ENCODE peak calls at places on chromosomes 2 and 18, in ten cellular contexts. One of them, this sample, is unnamed.

GRCh38 chr2:201261471-201261870 is 1.1 kb downstream of the CASP8 start:
- DNase-seq in sciatic nerve: no peak
- DNase-seq in cardiac septum: no peak
- DNase-seq in neuronal stem cell: no peak
- DNase-seq in coronary artery: no peak
- DNase-seq in WTC11: no peak
- DNase-seq in non-pigmented ciliary epithelial cell: no peak
- DNase-seq in Peyer's patch: peak
- DNase-seq in A549: no peak
- DNase-seq in activated naive CD8-positive, alpha-beta T cell treated with anti-CD3 and anti-CD28 coated beads, Interleukin-2, amount 50 U/mL, for 24 hours: peak
- DNase-seq in this sample: peak

GRCh38 chr2:219297766-219298456 is 11.3 kb downstream of the PTPRN start:
- DNase-seq in sciatic nerve: no peak
- DNase-seq in cardiac septum: peak
- DNase-seq in neuronal stem cell: no peak
- DNase-seq in coronary artery: no peak
- DNase-seq in WTC11: no peak
- DNase-seq in non-pigmented ciliary epithelial cell: no peak
- DNase-seq in Peyer's patch: no peak
- DNase-seq in A549: no peak
- DNase-seq in activated naive CD8-positive, alpha-beta T cell treated with anti-CD3 and anti-CD28 coated beads, Interleukin-2, amount 50 U/mL, for 24 hours: no peak
- DNase-seq in this sample: no peak

GRCh38 chr18:50429207-50429948 is 54.5 kb downstream of the SKA1 start:
- DNase-seq in sciatic nerve: no peak
- DNase-seq in cardiac septum: no peak
- DNase-seq in neuronal stem cell: no peak
- DNase-seq in coronary artery: no peak
- DNase-seq in WTC11: no peak
- DNase-seq in non-pigmented ciliary epithelial cell: peak
- DNase-seq in Peyer's patch: no peak
- DNase-seq in A549: peak
- DNase-seq in activated naive CD8-positive, alpha-beta T cell treated with anti-CD3 and anti-CD28 coated beads, Interleukin-2, amount 50 U/mL, for 24 hours: no peak
- DNase-seq in this sample: no peak

GRCh38 chr2:85437488-85438290 is 19.2 kb downstream of the SH2D6 start:
- DNase-seq in sciatic nerve: peak
- DNase-seq in cardiac septum: peak
- DNase-seq in neuronal stem cell: peak
- DNase-seq in coronary artery: peak
- DNase-seq in WTC11: peak
- DNase-seq in non-pigmented ciliary epithelial cell: no peak
- DNase-seq in Peyer's patch: peak
- DNase-seq in A549: peak
- DNase-seq in activated naive CD8-positive, alpha-beta T cell treated with anti-CD3 and anti-CD28 coated beads, Interleukin-2, amount 50 U/mL, for 24 hours: peak
- DNase-seq in this sample: peak

GRCh38 chr18:650428-650858 is 7.0 kb upstream of the TYMS start:
- DNase-seq in sciatic nerve: no peak
- DNase-seq in cardiac septum: no peak
- DNase-seq in neuronal stem cell: no peak
- DNase-seq in coronary artery: no peak
- DNase-seq in WTC11: no peak
- DNase-seq in non-pigmented ciliary epithelial cell: no peak
- DNase-seq in Peyer's patch: no peak
- DNase-seq in A549: no peak
- DNase-seq in activated naive CD8-positive, alpha-beta T cell treated with anti-CD3 and anti-CD28 coated beads, Interleukin-2, amount 50 U/mL, for 24 hours: peak
- DNase-seq in this sample: no peak

GRCh38 chr2:1556776-1557466 is 143.7 kb downstream of the TPO start:
- DNase-seq in sciatic nerve: no peak
- DNase-seq in cardiac septum: peak
- DNase-seq in neuronal stem cell: no peak
- DNase-seq in coronary artery: no peak
- DNase-seq in WTC11: no peak
- DNase-seq in non-pigmented ciliary epithelial cell: peak
- DNase-seq in Peyer's patch: no peak
- DNase-seq in A549: peak
- DNase-seq in activated naive CD8-positive, alpha-beta T cell treated with anti-CD3 and anti-CD28 coated beads, Interleukin-2, amount 50 U/mL, for 24 hours: no peak
- DNase-seq in this sample: no peak

GRCh38 chr2:149169653-149170052 is 131.2 kb downstream of the LYPD6B start:
- DNase-seq in sciatic nerve: no peak
- DNase-seq in cardiac septum: no peak
- DNase-seq in neuronal stem cell: no peak
- DNase-seq in coronary artery: no peak
- DNase-seq in WTC11: no peak
- DNase-seq in non-pigmented ciliary epithelial cell: no peak
- DNase-seq in Peyer's patch: peak
- DNase-seq in A549: no peak
- DNase-seq in activated naive CD8-positive, alpha-beta T cell treated with anti-CD3 and anti-CD28 coated beads, Interleukin-2, amount 50 U/mL, for 24 hours: no peak
- DNase-seq in this sample: no peak

GRCh38 chr2:115083216-115083615 is 640.8 kb downstream of the DPP10 start:
- DNase-seq in sciatic nerve: no peak
- DNase-seq in cardiac septum: no peak
- DNase-seq in neuronal stem cell: no peak
- DNase-seq in coronary artery: no peak
- DNase-seq in WTC11: no peak
- DNase-seq in non-pigmented ciliary epithelial cell: no peak
- DNase-seq in Peyer's patch: no peak
- DNase-seq in A549: no peak
- DNase-seq in activated naive CD8-positive, alpha-beta T cell treated with anti-CD3 and anti-CD28 coated beads, Interleukin-2, amount 50 U/mL, for 24 hours: no peak
- DNase-seq in this sample: no peak

GRCh38 chr2:150467641-150467963 is 19.9 kb downstream of the RND3 start:
- DNase-seq in sciatic nerve: no peak
- DNase-seq in cardiac septum: no peak
- DNase-seq in neuronal stem cell: no peak
- DNase-seq in coronary artery: no peak
- DNase-seq in WTC11: no peak
- DNase-seq in non-pigmented ciliary epithelial cell: no peak
- DNase-seq in Peyer's patch: no peak
- DNase-seq in A549: no peak
- DNase-seq in activated naive CD8-positive, alpha-beta T cell treated with anti-CD3 and anti-CD28 coated beads, Interleukin-2, amount 50 U/mL, for 24 hours: no peak
- DNase-seq in this sample: no peak

GRCh38 chr18:5895886-5896740 is 791 bp upstream of the TMEM200C start:
- DNase-seq in sciatic nerve: peak
- DNase-seq in cardiac septum: no peak
- DNase-seq in neuronal stem cell: peak
- DNase-seq in coronary artery: peak
- DNase-seq in WTC11: peak
- DNase-seq in non-pigmented ciliary epithelial cell: no peak
- DNase-seq in Peyer's patch: peak
- DNase-seq in A549: no peak
- DNase-seq in activated naive CD8-positive, alpha-beta T cell treated with anti-CD3 and anti-CD28 coated beads, Interleukin-2, amount 50 U/mL, for 24 hours: peak
- DNase-seq in this sample: no peak

GRCh38 chr2:201149064-201149820 is 33.3 kb downstream of the CFLAR start:
- DNase-seq in sciatic nerve: no peak
- DNase-seq in cardiac septum: no peak
- DNase-seq in neuronal stem cell: no peak
- DNase-seq in coronary artery: no peak
- DNase-seq in WTC11: no peak
- DNase-seq in non-pigmented ciliary epithelial cell: peak
- DNase-seq in Peyer's patch: no peak
- DNase-seq in A549: peak
- DNase-seq in activated naive CD8-positive, alpha-beta T cell treated with anti-CD3 and anti-CD28 coated beads, Interleukin-2, amount 50 U/mL, for 24 hours: no peak
- DNase-seq in this sample: no peak

GRCh38 chr2:174761837-174762236 is 2.4 kb downstream of the CHRNA1 start:
- DNase-seq in sciatic nerve: no peak
- DNase-seq in cardiac septum: no peak
- DNase-seq in neuronal stem cell: no peak
- DNase-seq in coronary artery: no peak
- DNase-seq in WTC11: no peak
- DNase-seq in non-pigmented ciliary epithelial cell: no peak
- DNase-seq in Peyer's patch: no peak
- DNase-seq in A549: no peak
- DNase-seq in activated naive CD8-positive, alpha-beta T cell treated with anti-CD3 and anti-CD28 coated beads, Interleukin-2, amount 50 U/mL, for 24 hours: no peak
- DNase-seq in this sample: no peak

GRCh38 chr2:238240761-238241711 is 1.2 kb upstream of the HES6 start:
- DNase-seq in sciatic nerve: no peak
- DNase-seq in cardiac septum: no peak
- DNase-seq in neuronal stem cell: peak
- DNase-seq in coronary artery: peak
- DNase-seq in WTC11: peak
- DNase-seq in non-pigmented ciliary epithelial cell: no peak
- DNase-seq in Peyer's patch: peak
- DNase-seq in A549: no peak
- DNase-seq in activated naive CD8-positive, alpha-beta T cell treated with anti-CD3 and anti-CD28 coated beads, Interleukin-2, amount 50 U/mL, for 24 hours: no peak
- DNase-seq in this sample: no peak

GRCh38 chr18:69956037-69956436 is 8.4 kb upstream of the CD226 start:
- DNase-seq in sciatic nerve: no peak
- DNase-seq in cardiac septum: no peak
- DNase-seq in neuronal stem cell: no peak
- DNase-seq in coronary artery: no peak
- DNase-seq in WTC11: no peak
- DNase-seq in non-pigmented ciliary epithelial cell: no peak
- DNase-seq in Peyer's patch: no peak
- DNase-seq in A549: no peak
- DNase-seq in activated naive CD8-positive, alpha-beta T cell treated with anti-CD3 and anti-CD28 coated beads, Interleukin-2, amount 50 U/mL, for 24 hours: no peak
- DNase-seq in this sample: no peak

GRCh38 chr18:6476880-6477279 is 62.2 kb upstream of the L3MBTL4 start:
- DNase-seq in sciatic nerve: no peak
- DNase-seq in cardiac septum: no peak
- DNase-seq in neuronal stem cell: no peak
- DNase-seq in coronary artery: no peak
- DNase-seq in WTC11: no peak
- DNase-seq in non-pigmented ciliary epithelial cell: no peak
- DNase-seq in Peyer's patch: no peak
- DNase-seq in A549: no peak
- DNase-seq in activated naive CD8-positive, alpha-beta T cell treated with anti-CD3 and anti-CD28 coated beads, Interleukin-2, amount 50 U/mL, for 24 hours: no peak
- DNase-seq in this sample: no peak

GRCh38 chr2:207334309-207334630 is 168.5 kb upstream of the KLF7 start:
- DNase-seq in sciatic nerve: no peak
- DNase-seq in cardiac septum: no peak
- DNase-seq in neuronal stem cell: no peak
- DNase-seq in coronary artery: no peak
- DNase-seq in WTC11: no peak
- DNase-seq in non-pigmented ciliary epithelial cell: no peak
- DNase-seq in Peyer's patch: no peak
- DNase-seq in A549: no peak
- DNase-seq in activated naive CD8-positive, alpha-beta T cell treated with anti-CD3 and anti-CD28 coated beads, Interleukin-2, amount 50 U/mL, for 24 hours: no peak
- DNase-seq in this sample: no peak

GRCh38 chr2:101114815-101115214 is 36.4 kb downstream of the TBC1D8 start:
- DNase-seq in sciatic nerve: no peak
- DNase-seq in cardiac septum: peak
- DNase-seq in neuronal stem cell: no peak
- DNase-seq in coronary artery: no peak
- DNase-seq in WTC11: no peak
- DNase-seq in non-pigmented ciliary epithelial cell: no peak
- DNase-seq in Peyer's patch: peak
- DNase-seq in A549: no peak
- DNase-seq in activated naive CD8-positive, alpha-beta T cell treated with anti-CD3 and anti-CD28 coated beads, Interleukin-2, amount 50 U/mL, for 24 hours: no peak
- DNase-seq in this sample: no peak

GRCh38 chr2:105813405-105813804 is 68.7 kb downstream of the NCK2 start:
- DNase-seq in sciatic nerve: no peak
- DNase-seq in cardiac septum: no peak
- DNase-seq in neuronal stem cell: no peak
- DNase-seq in coronary artery: no peak
- DNase-seq in WTC11: no peak
- DNase-seq in non-pigmented ciliary epithelial cell: no peak
- DNase-seq in Peyer's patch: no peak
- DNase-seq in A549: no peak
- DNase-seq in activated naive CD8-positive, alpha-beta T cell treated with anti-CD3 and anti-CD28 coated beads, Interleukin-2, amount 50 U/mL, for 24 hours: no peak
- DNase-seq in this sample: no peak

GRCh38 chr2:57906152-57906732 is 140.4 kb upstream of the VRK2 start:
- DNase-seq in sciatic nerve: no peak
- DNase-seq in cardiac septum: no peak
- DNase-seq in neuronal stem cell: peak
- DNase-seq in coronary artery: no peak
- DNase-seq in WTC11: no peak
- DNase-seq in non-pigmented ciliary epithelial cell: peak
- DNase-seq in Peyer's patch: no peak
- DNase-seq in A549: peak
- DNase-seq in activated naive CD8-positive, alpha-beta T cell treated with anti-CD3 and anti-CD28 coated beads, Interleukin-2, amount 50 U/mL, for 24 hours: no peak
- DNase-seq in this sample: no peak

GRCh38 chr2:122563781-122564180 is 808.3 kb downstream of the TSN start:
- DNase-seq in sciatic nerve: no peak
- DNase-seq in cardiac septum: no peak
- DNase-seq in neuronal stem cell: no peak
- DNase-seq in coronary artery: no peak
- DNase-seq in WTC11: no peak
- DNase-seq in non-pigmented ciliary epithelial cell: no peak
- DNase-seq in Peyer's patch: no peak
- DNase-seq in A549: no peak
- DNase-seq in activated naive CD8-positive, alpha-beta T cell treated with anti-CD3 and anti-CD28 coated beads, Interleukin-2, amount 50 U/mL, for 24 hours: no peak
- DNase-seq in this sample: no peak

GRCh38 chr2:121748202-121748601 is 7.2 kb upstream of the TSN start:
- DNase-seq in sciatic nerve: no peak
- DNase-seq in cardiac septum: no peak
- DNase-seq in neuronal stem cell: no peak
- DNase-seq in coronary artery: no peak
- DNase-seq in WTC11: peak
- DNase-seq in non-pigmented ciliary epithelial cell: no peak
- DNase-seq in Peyer's patch: no peak
- DNase-seq in A549: peak
- DNase-seq in activated naive CD8-positive, alpha-beta T cell treated with anti-CD3 and anti-CD28 coated beads, Interleukin-2, amount 50 U/mL, for 24 hours: no peak
- DNase-seq in this sample: no peak

GRCh38 chr18:10354241-10354811 is 100.1 kb upstream of the APCDD1 start:
- DNase-seq in sciatic nerve: no peak
- DNase-seq in cardiac septum: no peak
- DNase-seq in neuronal stem cell: no peak
- DNase-seq in coronary artery: no peak
- DNase-seq in WTC11: no peak
- DNase-seq in non-pigmented ciliary epithelial cell: no peak
- DNase-seq in Peyer's patch: no peak
- DNase-seq in A549: no peak
- DNase-seq in activated naive CD8-positive, alpha-beta T cell treated with anti-CD3 and anti-CD28 coated beads, Interleukin-2, amount 50 U/mL, for 24 hours: no peak
- DNase-seq in this sample: no peak

GRCh38 chr18:41371718-41372117 is 583.3 kb upstream of the PIK3C3 start:
- DNase-seq in sciatic nerve: no peak
- DNase-seq in cardiac septum: no peak
- DNase-seq in neuronal stem cell: no peak
- DNase-seq in coronary artery: no peak
- DNase-seq in WTC11: no peak
- DNase-seq in non-pigmented ciliary epithelial cell: no peak
- DNase-seq in Peyer's patch: no peak
- DNase-seq in A549: no peak
- DNase-seq in activated naive CD8-positive, alpha-beta T cell treated with anti-CD3 and anti-CD28 coated beads, Interleukin-2, amount 50 U/mL, for 24 hours: no peak
- DNase-seq in this sample: no peak

GRCh38 chr2:14417586-14417985 is 214.9 kb upstream of the LRATD1 start:
- DNase-seq in sciatic nerve: no peak
- DNase-seq in cardiac septum: no peak
- DNase-seq in neuronal stem cell: no peak
- DNase-seq in coronary artery: no peak
- DNase-seq in WTC11: no peak
- DNase-seq in non-pigmented ciliary epithelial cell: no peak
- DNase-seq in Peyer's patch: no peak
- DNase-seq in A549: no peak
- DNase-seq in activated naive CD8-positive, alpha-beta T cell treated with anti-CD3 and anti-CD28 coated beads, Interleukin-2, amount 50 U/mL, for 24 hours: no peak
- DNase-seq in this sample: no peak

GRCh38 chr2:185876234-185876633 is 137.6 kb downstream of the FSIP2 start:
- DNase-seq in sciatic nerve: no peak
- DNase-seq in cardiac septum: no peak
- DNase-seq in neuronal stem cell: no peak
- DNase-seq in coronary artery: no peak
- DNase-seq in WTC11: no peak
- DNase-seq in non-pigmented ciliary epithelial cell: no peak
- DNase-seq in Peyer's patch: no peak
- DNase-seq in A549: no peak
- DNase-seq in activated naive CD8-positive, alpha-beta T cell treated with anti-CD3 and anti-CD28 coated beads, Interleukin-2, amount 50 U/mL, for 24 hours: no peak
- DNase-seq in this sample: no peak

GRCh38 chr18:70781860-70782453 is 493.1 kb downstream of the SOCS6 start:
- DNase-seq in sciatic nerve: no peak
- DNase-seq in cardiac septum: no peak
- DNase-seq in neuronal stem cell: peak
- DNase-seq in coronary artery: no peak
- DNase-seq in WTC11: peak
- DNase-seq in non-pigmented ciliary epithelial cell: peak
- DNase-seq in Peyer's patch: peak
- DNase-seq in A549: peak
- DNase-seq in activated naive CD8-positive, alpha-beta T cell treated with anti-CD3 and anti-CD28 coated beads, Interleukin-2, amount 50 U/mL, for 24 hours: peak
- DNase-seq in this sample: peak

GRCh38 chr2:176934131-176934530 is 278.5 kb upstream of the HNRNPA3 start:
- DNase-seq in sciatic nerve: no peak
- DNase-seq in cardiac septum: no peak
- DNase-seq in neuronal stem cell: no peak
- DNase-seq in coronary artery: no peak
- DNase-seq in WTC11: no peak
- DNase-seq in non-pigmented ciliary epithelial cell: no peak
- DNase-seq in Peyer's patch: no peak
- DNase-seq in A549: no peak
- DNase-seq in activated naive CD8-positive, alpha-beta T cell treated with anti-CD3 and anti-CD28 coated beads, Interleukin-2, amount 50 U/mL, for 24 hours: no peak
- DNase-seq in this sample: no peak

GRCh38 chr2:154740360-154740759 is 41.9 kb downstream of the KCNJ3 start:
- DNase-seq in sciatic nerve: no peak
- DNase-seq in cardiac septum: no peak
- DNase-seq in neuronal stem cell: no peak
- DNase-seq in coronary artery: no peak
- DNase-seq in WTC11: no peak
- DNase-seq in non-pigmented ciliary epithelial cell: no peak
- DNase-seq in Peyer's patch: no peak
- DNase-seq in A549: no peak
- DNase-seq in activated naive CD8-positive, alpha-beta T cell treated with anti-CD3 and anti-CD28 coated beads, Interleukin-2, amount 50 U/mL, for 24 hours: no peak
- DNase-seq in this sample: no peak